ENCODE peak calls at places on chromosomes 7 and 10, in ten cellular contexts. X is endodermal cell; I is iris pigment epithelial cell; D is GM12865; Q is H7; K is stimulated activated CD4-positive, alpha-beta T cell treated with anti-CD3 and anti-CD28 coated beads, Interleukin-2, amount 100 ng/mL, for 48 hours; J is activated naive CD4-positive, alpha-beta T cell; N is hepatocyte; G is right lobe of liver; F is activated T-helper 1 cell treated with anti-CD3 and anti-CD28 coated beads, Interleukin-2, amount 50 U/mL, for 16 hours. V is an unnamed sample.

GRCh38 chr7:87934699-87935372 is 785 bp downstream of the ADAM22 start:
- DNase-seq in J (no peak), I (no peak), K (no peak), X (peak), D (peak), F (no peak), N (peak), Q (peak), G (no peak), V (peak)

GRCh38 chr10:79333513-79333912 is 13.8 kb upstream of the PPIF start:
- DNase-seq in J (no peak), G (no peak), Q (no peak), I (peak), F (no peak), D (no peak), X (no peak), K (no peak), N (no peak), V (no peak)

GRCh38 chr7:37117261-37117660 is 331.4 kb downstream of the ELMO1 start:
- DNase-seq in N (no peak), D (no peak), I (no peak), J (no peak), K (no peak), F (no peak), Q (peak), G (no peak), X (peak), V (no peak)

GRCh38 chr7:30285067-30285530 is 702 bp downstream of the ZNRF2 start:
- DNase-seq in Q (peak), F (peak), X (peak), D (peak), N (peak), G (no peak), K (peak), J (peak), I (peak), V (no peak)

GRCh38 chr7:28890137-28890536 is 68.0 kb downstream of the TRIL start:
- DNase-seq in N (no peak), X (peak), I (no peak), J (no peak), K (no peak), F (no peak), D (peak), Q (peak), G (no peak), V (no peak)

GRCh38 chr7:96303686-96304443 is 18.0 kb downstream of the SLC25A13 start:
- DNase-seq in X (no peak), Q (no peak), I (peak), N (no peak), J (no peak), K (no peak), G (no peak), F (no peak), D (no peak), V (peak)

GRCh38 chr10:119818889-119819270 is 53.8 kb downstream of the MCMBP start:
- DNase-seq in J (no peak), K (no peak), X (no peak), F (no peak), G (no peak), D (no peak), I (no peak), Q (peak), N (peak), V (no peak)

GRCh38 chr7:129853661-129854268 is 99.0 kb downstream of the UBE2H start:
- DNase-seq in Q (no peak), I (peak), J (no peak), K (no peak), D (no peak), F (no peak), G (no peak), N (no peak), X (no peak), V (no peak)

GRCh38 chr7:74025745-74026144 is 2.2 kb upstream of the ELN start:
- DNase-seq in X (no peak), F (no peak), I (no peak), G (no peak), J (no peak), Q (no peak), K (no peak), D (no peak), N (no peak), V (no peak)

GRCh38 chr10:132120200-132120599 is 54.5 kb downstream of the JAKMIP3 start:
- DNase-seq in F (no peak), N (no peak), D (no peak), J (no peak), G (no peak), Q (peak), X (no peak), K (no peak), I (no peak), V (peak)

GRCh38 chr10:3584926-3585784 is 199.9 kb downstream of the KLF6 start:
- DNase-seq in Q (no peak), J (no peak), F (no peak), G (no peak), N (no peak), X (no peak), D (no peak), K (no peak), I (no peak), V (no peak)

GRCh38 chr7:77740257-77740656 is 44.0 kb downstream of the RSBN1L start:
- DNase-seq in N (no peak), Q (no peak), K (no peak), I (no peak), D (no peak), X (no peak), J (no peak), F (no peak), G (no peak), V (no peak)

GRCh38 chr7:52715701-52716100 is 319.7 kb upstream of the POM121L12 start:
- DNase-seq in D (no peak), I (no peak), Q (no peak), X (no peak), F (no peak), G (no peak), K (no peak), J (no peak), N (no peak), V (peak)

GRCh38 chr10:76433161-76434005 is 1002.0 kb downstream of the LRMDA start:
- DNase-seq in D (no peak), I (no peak), J (no peak), F (no peak), Q (no peak), G (no peak), K (no peak), X (peak), N (peak), V (no peak)

GRCh38 chr10:122421747-122422146 is 32.7 kb upstream of the ARMS2 start:
- DNase-seq in F (no peak), X (no peak), I (no peak), N (no peak), K (no peak), D (no peak), G (no peak), J (no peak), Q (no peak), V (no peak)

GRCh38 chr7:100803398-100804161 is 23.7 kb downstream of the EPHB4 start:
- DNase-seq in X (peak), K (no peak), Q (peak), N (peak), G (no peak), J (no peak), I (peak), D (peak), F (no peak), V (peak)

GRCh38 chr7:112211348-112211907 is 4.9 kb downstream of the ZNF277 start:
- DNase-seq in G (no peak), N (peak), X (no peak), I (peak), D (no peak), F (no peak), K (no peak), J (no peak), Q (no peak), V (no peak)

GRCh38 chr7:77743518-77743917 is 47.3 kb downstream of the RSBN1L start:
- DNase-seq in G (no peak), K (no peak), Q (no peak), N (no peak), F (no peak), X (no peak), J (no peak), D (no peak), I (no peak), V (no peak)

GRCh38 chr7:100612730-100613446 is 548 bp downstream of the MOSPD3 start:
- DNase-seq in I (no peak), D (no peak), N (peak), K (no peak), Q (peak), J (no peak), X (peak), G (no peak), F (no peak), V (peak)

GRCh38 chr7:17153571-17153970 is 144.9 kb upstream of the AHR start:
- DNase-seq in D (no peak), G (no peak), N (no peak), J (no peak), X (no peak), F (no peak), I (peak), K (no peak), Q (no peak), V (no peak)

GRCh38 chr7:130990178-130990832 is 256.3 kb upstream of the KLF14 start:
- DNase-seq in K (no peak), D (no peak), J (no peak), G (no peak), X (no peak), Q (no peak), N (no peak), F (no peak), I (no peak), V (no peak)

GRCh38 chr7:1225462-1226154 is 7.1 kb upstream of the UNCX start:
- DNase-seq in I (no peak), G (peak), J (peak), N (peak), K (peak), F (peak), X (peak), Q (peak), D (no peak), V (peak)

GRCh38 chr7:105896407-105896842 is 20.0 kb upstream of the ATXN7L1 start:
- DNase-seq in I (no peak), F (no peak), K (no peak), Q (no peak), J (no peak), D (no peak), X (no peak), N (peak), G (no peak), V (peak)

GRCh38 chr7:31443457-31443856 is 70.4 kb upstream of the ITPRID1 start:
- DNase-seq in N (peak), X (peak), D (peak), F (no peak), Q (peak), K (no peak), G (no peak), J (no peak), I (peak), V (peak)

GRCh38 chr7:16465469-16466086 is at the start of gene SOSTDC1:
- DNase-seq in J (no peak), G (no peak), X (peak), D (no peak), K (no peak), Q (peak), F (no peak), I (peak), N (peak), V (peak)

GRCh38 chr10:73218466-73219191 is 28.4 kb downstream of the DNAJC9 start:
- DNase-seq in J (no peak), Q (peak), N (peak), F (no peak), X (no peak), I (peak), G (no peak), D (peak), K (no peak), V (peak)

GRCh38 chr10:101629781-101630419 is 41.8 kb downstream of the DPCD start:
- DNase-seq in I (no peak), G (no peak), D (no peak), Q (no peak), K (no peak), F (no peak), N (no peak), X (peak), J (no peak), V (no peak)

GRCh38 chr10:76129213-76129612 is 697.8 kb downstream of the LRMDA start:
- DNase-seq in N (no peak), I (no peak), J (no peak), Q (no peak), K (no peak), X (no peak), D (no peak), F (no peak), G (no peak), V (no peak)

GRCh38 chr10:107631876-107632275 is 467.4 kb upstream of the SORCS1 start:
- DNase-seq in N (no peak), Q (no peak), X (no peak), K (no peak), I (no peak), D (no peak), G (no peak), F (no peak), J (no peak), V (peak)

GRCh38 chr10:3941676-3942075 is 156.7 kb upstream of the KLF6 start:
- DNase-seq in X (no peak), N (no peak), Q (no peak), F (no peak), D (no peak), J (no peak), G (no peak), K (no peak), I (no peak), V (no peak)

GRCh38 chr10:9305018-9305655 is 1250.6 kb downstream of the GATA3 start:
- DNase-seq in I (peak), Q (no peak), G (no peak), F (no peak), N (peak), K (no peak), X (no peak), D (peak), J (no peak), V (no peak)

GRCh38 chr7:99234185-99234584 is 26.3 kb upstream of the KPNA7 start:
- DNase-seq in Q (no peak), K (no peak), N (no peak), F (no peak), X (no peak), D (no peak), G (no peak), I (no peak), J (no peak), V (no peak)

V was measured in SJCRH30.